ENCODE peak calls at places on chromosome 20, in six cellular contexts. One of them, this sample, is unnamed.
A peak's percentile ranks its signal among the peaks of the same experiment; 100 is the strongest.

GRCh38 chr20:62944184-62944583 is 6.2 kb downstream of the GID8 start:
- DNase-seq in RWPE1: no peak
- DNase-seq in endothelial cell: no peak
- DNase-seq in mesothelial cell of epicardium: no peak
- DNase-seq in fibroblast of mammary gland: no peak
- DNase-seq in CD8-positive, alpha-beta T cell: no peak
- DNase-seq in this sample: no peak

GRCh38 chr20:58740356-58741308 is 48.0 kb downstream of the NPEPL1 start:
- DNase-seq in RWPE1: no peak
- DNase-seq in endothelial cell: no peak
- DNase-seq in mesothelial cell of epicardium: no peak
- DNase-seq in fibroblast of mammary gland: no peak
- DNase-seq in CD8-positive, alpha-beta T cell: no peak
- DNase-seq in this sample: no peak

GRCh38 chr20:33702861-33703260 is 16.7 kb upstream of the E2F1 start:
- DNase-seq in RWPE1: no peak
- DNase-seq in endothelial cell: no peak
- DNase-seq in mesothelial cell of epicardium: no peak
- DNase-seq in fibroblast of mammary gland: no peak
- DNase-seq in CD8-positive, alpha-beta T cell: no peak
- DNase-seq in this sample: no peak

GRCh38 chr20:37741055-37741454 is 47.2 kb downstream of the CTNNBL1 start:
- DNase-seq in RWPE1: peak; percentile 75
- DNase-seq in endothelial cell: no peak
- DNase-seq in mesothelial cell of epicardium: no peak
- DNase-seq in fibroblast of mammary gland: peak; percentile 65
- DNase-seq in CD8-positive, alpha-beta T cell: no peak
- DNase-seq in this sample: no peak

GRCh38 chr20:47883186-47883585 is 97.9 kb upstream of the SULF2 start:
- DNase-seq in RWPE1: no peak
- DNase-seq in endothelial cell: no peak
- DNase-seq in mesothelial cell of epicardium: no peak
- DNase-seq in fibroblast of mammary gland: no peak
- DNase-seq in CD8-positive, alpha-beta T cell: no peak
- DNase-seq in this sample: no peak

GRCh38 chr20:23644159-23644558 is 6.4 kb upstream of the CST3 start:
- DNase-seq in RWPE1: no peak
- DNase-seq in endothelial cell: no peak
- DNase-seq in mesothelial cell of epicardium: no peak
- DNase-seq in fibroblast of mammary gland: no peak
- DNase-seq in CD8-positive, alpha-beta T cell: no peak
- DNase-seq in this sample: no peak

GRCh38 chr20:59159091-59159821 is 4.4 kb upstream of the ZNF831 start:
- DNase-seq in RWPE1: no peak
- DNase-seq in endothelial cell: no peak
- DNase-seq in mesothelial cell of epicardium: no peak
- DNase-seq in fibroblast of mammary gland: no peak
- DNase-seq in CD8-positive, alpha-beta T cell: peak; percentile 91
- DNase-seq in this sample: no peak

GRCh38 chr20:24762371-24762770 is 186.7 kb upstream of the CST7 start:
- DNase-seq in RWPE1: no peak
- DNase-seq in endothelial cell: no peak
- DNase-seq in mesothelial cell of epicardium: peak; percentile 24
- DNase-seq in fibroblast of mammary gland: no peak
- DNase-seq in CD8-positive, alpha-beta T cell: no peak
- DNase-seq in this sample: no peak

GRCh38 chr20:45781391-45781931 is 10.2 kb downstream of the WFDC3 start:
- DNase-seq in RWPE1: peak; percentile 97
- DNase-seq in endothelial cell: no peak
- DNase-seq in mesothelial cell of epicardium: no peak
- DNase-seq in fibroblast of mammary gland: peak; percentile 97
- DNase-seq in CD8-positive, alpha-beta T cell: no peak
- DNase-seq in this sample: no peak

GRCh38 chr20:36399147-36399968 is 93.2 kb downstream of the DLGAP4 start:
- DNase-seq in RWPE1: peak; percentile 63
- DNase-seq in endothelial cell: peak; percentile 91
- DNase-seq in mesothelial cell of epicardium: no peak
- DNase-seq in fibroblast of mammary gland: peak; percentile 28
- DNase-seq in CD8-positive, alpha-beta T cell: peak; percentile 27
- DNase-seq in this sample: peak; percentile 67

GRCh38 chr20:60354181-60354580 is 396.0 kb downstream of the CDH26 start:
- DNase-seq in RWPE1: no peak
- DNase-seq in endothelial cell: no peak
- DNase-seq in mesothelial cell of epicardium: no peak
- DNase-seq in fibroblast of mammary gland: no peak
- DNase-seq in CD8-positive, alpha-beta T cell: no peak
- DNase-seq in this sample: no peak

GRCh38 chr20:45253260-45253659 is 1.1 kb downstream of the SLPI start:
- DNase-seq in RWPE1: peak; percentile 49
- DNase-seq in endothelial cell: no peak
- DNase-seq in mesothelial cell of epicardium: no peak
- DNase-seq in fibroblast of mammary gland: no peak
- DNase-seq in CD8-positive, alpha-beta T cell: no peak
- DNase-seq in this sample: no peak

GRCh38 chr20:24676978-24677370 is 207.5 kb downstream of the SYNDIG1 start:
- DNase-seq in RWPE1: no peak
- DNase-seq in endothelial cell: no peak
- DNase-seq in mesothelial cell of epicardium: no peak
- DNase-seq in fibroblast of mammary gland: no peak
- DNase-seq in CD8-positive, alpha-beta T cell: no peak
- DNase-seq in this sample: no peak

GRCh38 chr20:33211817-33212424 is 5.2 kb upstream of the BPIFA3 start:
- DNase-seq in RWPE1: peak; percentile 85
- DNase-seq in endothelial cell: peak; percentile 68
- DNase-seq in mesothelial cell of epicardium: peak; percentile 43
- DNase-seq in fibroblast of mammary gland: peak; percentile 44
- DNase-seq in CD8-positive, alpha-beta T cell: peak; percentile 28
- DNase-seq in this sample: peak; percentile 66

DNA sequence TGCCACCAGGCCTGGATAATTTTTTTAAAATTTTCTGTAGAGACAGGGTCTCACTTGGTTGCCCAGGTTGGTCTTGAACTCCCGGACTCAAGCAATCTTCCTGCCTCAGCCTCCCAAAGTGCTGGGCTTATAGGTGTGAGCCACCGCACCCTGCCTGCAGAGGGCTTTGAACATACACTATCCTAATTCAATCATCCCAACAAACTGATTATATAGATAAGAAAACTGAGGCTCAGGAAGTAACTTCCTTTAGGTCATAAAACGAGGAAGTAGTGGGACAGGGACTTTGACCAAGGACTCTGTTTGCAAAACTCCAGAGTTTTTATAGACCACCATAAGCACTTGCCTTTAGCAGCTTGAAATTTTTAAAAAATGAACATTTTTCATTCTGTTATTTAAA is 5.0 kb upstream of the BANF2 start:
- DNase-seq in RWPE1: no peak
- DNase-seq in endothelial cell: no peak
- DNase-seq in mesothelial cell of epicardium: no peak
- DNase-seq in fibroblast of mammary gland: no peak
- DNase-seq in CD8-positive, alpha-beta T cell: no peak
- DNase-seq in this sample: no peak
- TF ChIP-seq CTCF in RWPE1: no peak
- TF ChIP-seq CTCF in endothelial cell: no peak
- TF ChIP-seq CTCF in mesothelial cell of epicardium: no peak
- TF ChIP-seq CTCF in fibroblast of mammary gland: no peak
- TF ChIP-seq CTCF in CD8-positive, alpha-beta T cell: no peak
- TF ChIP-seq CTCF in this sample: no peak

GRCh38 chr20:12700701-12701100 is 308.1 kb upstream of the SPTLC3 start:
- DNase-seq in RWPE1: no peak
- DNase-seq in endothelial cell: no peak
- DNase-seq in mesothelial cell of epicardium: no peak
- DNase-seq in fibroblast of mammary gland: no peak
- DNase-seq in CD8-positive, alpha-beta T cell: no peak
- DNase-seq in this sample: no peak
- TF ChIP-seq CTCF in RWPE1: no peak
- TF ChIP-seq CTCF in endothelial cell: no peak
- TF ChIP-seq CTCF in mesothelial cell of epicardium: no peak
- TF ChIP-seq CTCF in fibroblast of mammary gland: no peak
- TF ChIP-seq CTCF in CD8-positive, alpha-beta T cell: no peak
- TF ChIP-seq CTCF in this sample: no peak

DNA sequence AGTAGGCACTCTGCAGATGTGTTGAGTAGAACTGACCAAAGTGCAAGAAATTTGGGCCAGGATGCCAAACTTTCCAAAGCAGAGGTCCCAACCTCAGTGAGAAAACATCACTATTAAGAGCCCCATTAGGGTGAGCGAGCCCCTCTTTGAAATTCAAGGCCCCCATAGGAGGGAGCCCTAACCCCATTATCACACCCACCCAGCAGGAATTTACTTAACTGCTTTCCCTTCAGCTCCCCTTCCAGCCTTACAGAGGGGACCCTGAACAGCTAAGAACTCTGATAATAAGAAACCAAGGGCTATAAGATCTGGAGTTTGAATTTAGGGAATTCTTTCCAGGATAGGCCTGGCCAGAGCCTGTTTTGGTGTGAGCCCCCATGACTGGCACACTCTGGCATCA is 130.7 kb downstream of the NFATC2 start:
- DNase-seq in RWPE1: no peak
- DNase-seq in endothelial cell: no peak
- DNase-seq in mesothelial cell of epicardium: no peak
- DNase-seq in fibroblast of mammary gland: no peak
- DNase-seq in CD8-positive, alpha-beta T cell: no peak
- DNase-seq in this sample: no peak
- TF ChIP-seq CTCF in RWPE1: no peak
- TF ChIP-seq CTCF in endothelial cell: no peak
- TF ChIP-seq CTCF in mesothelial cell of epicardium: no peak
- TF ChIP-seq CTCF in fibroblast of mammary gland: no peak
- TF ChIP-seq CTCF in CD8-positive, alpha-beta T cell: no peak
- TF ChIP-seq CTCF in this sample: no peak

DNA sequence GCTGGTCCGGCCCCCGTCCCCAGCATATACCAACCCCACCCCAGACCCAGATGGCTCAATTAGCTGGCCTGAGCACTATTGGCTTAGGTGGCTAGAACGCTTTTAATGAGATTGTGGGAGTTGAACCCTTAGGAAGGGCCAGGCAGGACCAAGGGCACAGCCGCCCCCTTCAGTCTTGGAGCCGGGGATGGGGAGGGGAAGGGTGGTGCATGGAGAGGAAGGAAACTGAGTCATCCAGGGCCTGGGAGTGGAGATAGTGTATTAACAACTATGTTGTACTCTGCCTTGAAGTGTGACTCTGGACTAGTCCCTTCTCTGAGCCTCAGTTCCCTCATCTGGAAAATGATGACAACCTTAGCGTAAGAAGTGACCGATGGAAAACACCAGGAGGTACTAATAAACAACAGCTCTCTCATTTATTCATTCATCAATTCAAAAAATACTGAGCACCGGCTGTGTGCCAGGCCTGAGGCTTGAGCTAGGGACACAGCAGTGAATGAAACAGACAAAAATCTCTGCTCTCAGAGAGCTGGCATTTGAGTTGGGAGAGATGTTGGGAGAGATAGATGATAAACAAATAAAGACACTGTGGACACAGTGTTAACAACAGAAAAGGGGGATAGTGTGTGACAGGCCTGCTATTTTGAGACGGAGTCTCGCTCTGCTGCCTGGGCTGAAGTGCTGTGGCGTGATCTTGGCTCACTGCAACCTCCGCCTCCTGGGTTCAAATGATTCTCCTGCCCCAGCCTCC is 11.5 kb downstream of the PEDS1 start:
- DNase-seq in RWPE1: no peak
- DNase-seq in endothelial cell: no peak
- DNase-seq in mesothelial cell of epicardium: no peak
- DNase-seq in fibroblast of mammary gland: no peak
- DNase-seq in CD8-positive, alpha-beta T cell: no peak
- DNase-seq in this sample: no peak
- TF ChIP-seq CTCF in RWPE1: no peak
- TF ChIP-seq CTCF in endothelial cell: no peak
- TF ChIP-seq CTCF in mesothelial cell of epicardium: no peak
- TF ChIP-seq CTCF in fibroblast of mammary gland: no peak
- TF ChIP-seq CTCF in CD8-positive, alpha-beta T cell: no peak
- TF ChIP-seq CTCF in this sample: no peak

DNA sequence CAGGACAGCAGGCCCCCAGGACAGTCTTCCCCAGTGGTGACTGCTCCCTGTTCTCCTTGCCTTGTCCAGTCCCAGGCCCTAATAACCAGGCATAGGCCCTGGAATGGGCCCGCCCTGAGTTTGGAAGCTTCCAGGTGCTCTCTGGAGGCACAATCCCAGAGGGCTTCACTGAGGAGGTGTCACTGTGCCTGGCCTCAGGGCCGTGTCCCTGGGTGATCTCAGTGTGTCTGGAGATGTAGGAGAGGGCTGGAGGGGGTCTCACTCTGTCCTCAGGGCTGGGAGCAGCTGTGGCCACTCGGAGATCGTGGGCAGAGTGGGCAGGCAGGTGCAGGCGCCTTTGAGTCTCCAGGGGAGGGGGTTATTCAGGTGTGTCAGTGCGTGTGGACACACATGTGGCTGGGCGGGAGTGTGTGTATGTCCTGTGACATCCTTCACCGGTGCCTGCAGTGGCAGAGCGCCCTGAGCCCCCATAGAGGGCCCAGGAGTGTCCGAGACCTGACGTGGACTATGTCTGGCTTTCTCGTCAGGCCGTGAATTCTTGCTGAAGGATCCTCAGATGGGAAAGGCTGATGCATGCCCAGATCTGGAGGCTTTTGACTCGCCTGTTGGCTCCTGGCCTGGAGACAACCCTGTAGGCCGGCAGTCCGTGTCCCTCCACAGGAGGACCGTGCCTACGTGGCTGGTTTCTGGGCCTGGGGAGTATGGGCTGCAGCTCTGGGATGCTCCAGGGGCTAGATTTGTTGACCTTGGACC is 5.5 kb upstream of the NPBWR2 start:
- DNase-seq in RWPE1: no peak
- DNase-seq in endothelial cell: no peak
- DNase-seq in mesothelial cell of epicardium: peak; percentile 30
- DNase-seq in fibroblast of mammary gland: no peak
- DNase-seq in CD8-positive, alpha-beta T cell: no peak
- DNase-seq in this sample: no peak
- TF ChIP-seq CTCF in RWPE1: no peak
- TF ChIP-seq CTCF in endothelial cell: no peak
- TF ChIP-seq CTCF in mesothelial cell of epicardium: no peak
- TF ChIP-seq CTCF in fibroblast of mammary gland: no peak
- TF ChIP-seq CTCF in CD8-positive, alpha-beta T cell: no peak
- TF ChIP-seq CTCF in this sample: no peak

GRCh38 chr20:48986899-48987298 is 59.2 kb upstream of the CSE1L start:
- DNase-seq in RWPE1: peak; percentile 43
- DNase-seq in endothelial cell: no peak
- DNase-seq in mesothelial cell of epicardium: no peak
- DNase-seq in fibroblast of mammary gland: no peak
- DNase-seq in CD8-positive, alpha-beta T cell: no peak
- DNase-seq in this sample: no peak

GRCh38 chr20:48995599-48995998 is 50.5 kb upstream of the CSE1L start:
- DNase-seq in RWPE1: no peak
- DNase-seq in endothelial cell: no peak
- DNase-seq in mesothelial cell of epicardium: no peak
- DNase-seq in fibroblast of mammary gland: no peak
- DNase-seq in CD8-positive, alpha-beta T cell: no peak
- DNase-seq in this sample: no peak

GRCh38 chr20:48984575-48985219 is 61.4 kb upstream of the CSE1L start:
- DNase-seq in RWPE1: no peak
- DNase-seq in endothelial cell: no peak
- DNase-seq in mesothelial cell of epicardium: no peak
- DNase-seq in fibroblast of mammary gland: no peak
- DNase-seq in CD8-positive, alpha-beta T cell: no peak
- DNase-seq in this sample: no peak

GRCh38 chr20:48990467-48990866 is 55.6 kb upstream of the CSE1L start:
- DNase-seq in RWPE1: no peak
- DNase-seq in endothelial cell: no peak
- DNase-seq in mesothelial cell of epicardium: no peak
- DNase-seq in fibroblast of mammary gland: no peak
- DNase-seq in CD8-positive, alpha-beta T cell: no peak
- DNase-seq in this sample: no peak
- TF ChIP-seq CTCF in RWPE1: no peak
- TF ChIP-seq CTCF in endothelial cell: no peak
- TF ChIP-seq CTCF in mesothelial cell of epicardium: no peak
- TF ChIP-seq CTCF in fibroblast of mammary gland: no peak
- TF ChIP-seq CTCF in CD8-positive, alpha-beta T cell: no peak
- TF ChIP-seq CTCF in this sample: no peak

This sample was measured in D721Med.